ENCODE peak calls at places on chromosomes 13 and 19, in nine cellular contexts. One of them, this sample, is unnamed.

GRCh38 chr19:19185853-19186728 is 5.9 kb downstream of the BORCS8 start:
- DNase-seq in ovary: no peak
- DNase-seq in left ventricle myocardium inferior: no peak
- DNase-seq in SK-N-SH: peak
- DNase-seq in brain microvascular endothelial cell: no peak
- DNase-seq in ascending aorta: no peak
- DNase-seq in astrocyte of the spinal cord: no peak
- DNase-seq in IMR-90: peak
- DNase-seq in AG10803: peak
- DNase-seq in this sample: peak

GRCh38 chr19:35995655-35995993 is 636 bp downstream of the SDHAF1 start:
- DNase-seq in left ventricle myocardium inferior: peak
- DNase-seq in ascending aorta: no peak
- DNase-seq in SK-N-SH: peak
- DNase-seq in ovary: peak
- DNase-seq in brain microvascular endothelial cell: no peak
- DNase-seq in astrocyte of the spinal cord: peak
- DNase-seq in AG10803: peak
- DNase-seq in IMR-90: peak
- DNase-seq in this sample: no peak

GRCh38 chr19:39223703-39224279 is 19.7 kb upstream of the SYCN start:
- DNase-seq in AG10803: peak
- DNase-seq in brain microvascular endothelial cell: peak
- DNase-seq in IMR-90: peak
- DNase-seq in astrocyte of the spinal cord: peak
- DNase-seq in ovary: no peak
- DNase-seq in SK-N-SH: no peak
- DNase-seq in left ventricle myocardium inferior: no peak
- DNase-seq in ascending aorta: no peak
- DNase-seq in this sample: peak

GRCh38 chr19:11465605-11466004 is 15.2 kb downstream of the ELAVL3 start:
- DNase-seq in SK-N-SH: no peak
- DNase-seq in brain microvascular endothelial cell: no peak
- DNase-seq in ovary: no peak
- DNase-seq in IMR-90: no peak
- DNase-seq in ascending aorta: no peak
- DNase-seq in left ventricle myocardium inferior: no peak
- DNase-seq in astrocyte of the spinal cord: no peak
- DNase-seq in AG10803: no peak
- DNase-seq in this sample: no peak

GRCh38 chr13:27728271-27728670 is 64.0 kb upstream of the GSX1 start:
- DNase-seq in SK-N-SH: no peak
- DNase-seq in AG10803: no peak
- DNase-seq in brain microvascular endothelial cell: no peak
- DNase-seq in ascending aorta: no peak
- DNase-seq in IMR-90: no peak
- DNase-seq in ovary: no peak
- DNase-seq in left ventricle myocardium inferior: no peak
- DNase-seq in astrocyte of the spinal cord: no peak
- DNase-seq in this sample: no peak

GRCh38 chr19:49092686-49093085 is 7.4 kb downstream of the SNRNP70 start:
- DNase-seq in IMR-90: no peak
- DNase-seq in astrocyte of the spinal cord: no peak
- DNase-seq in ascending aorta: no peak
- DNase-seq in brain microvascular endothelial cell: no peak
- DNase-seq in left ventricle myocardium inferior: no peak
- DNase-seq in SK-N-SH: no peak
- DNase-seq in ovary: no peak
- DNase-seq in AG10803: no peak
- DNase-seq in this sample: no peak

GRCh38 chr19:29439021-29439420 is 86.8 kb upstream of the VSTM2B start:
- DNase-seq in ascending aorta: no peak
- DNase-seq in brain microvascular endothelial cell: no peak
- DNase-seq in AG10803: no peak
- DNase-seq in IMR-90: no peak
- DNase-seq in left ventricle myocardium inferior: no peak
- DNase-seq in ovary: no peak
- DNase-seq in astrocyte of the spinal cord: no peak
- DNase-seq in SK-N-SH: no peak
- DNase-seq in this sample: no peak

GRCh38 chr13:21625366-21625765 is 21.4 kb upstream of the MICU2 start:
- DNase-seq in IMR-90: peak
- DNase-seq in ovary: no peak
- DNase-seq in astrocyte of the spinal cord: peak
- DNase-seq in brain microvascular endothelial cell: peak
- DNase-seq in AG10803: peak
- DNase-seq in left ventricle myocardium inferior: no peak
- DNase-seq in ascending aorta: no peak
- DNase-seq in SK-N-SH: peak
- DNase-seq in this sample: peak

GRCh38 chr13:36750046-36750445 is 69.0 kb upstream of the RFXAP start:
- DNase-seq in brain microvascular endothelial cell: peak
- DNase-seq in astrocyte of the spinal cord: no peak
- DNase-seq in SK-N-SH: no peak
- DNase-seq in IMR-90: no peak
- DNase-seq in ascending aorta: no peak
- DNase-seq in AG10803: no peak
- DNase-seq in ovary: no peak
- DNase-seq in left ventricle myocardium inferior: no peak
- DNase-seq in this sample: no peak

DNA sequence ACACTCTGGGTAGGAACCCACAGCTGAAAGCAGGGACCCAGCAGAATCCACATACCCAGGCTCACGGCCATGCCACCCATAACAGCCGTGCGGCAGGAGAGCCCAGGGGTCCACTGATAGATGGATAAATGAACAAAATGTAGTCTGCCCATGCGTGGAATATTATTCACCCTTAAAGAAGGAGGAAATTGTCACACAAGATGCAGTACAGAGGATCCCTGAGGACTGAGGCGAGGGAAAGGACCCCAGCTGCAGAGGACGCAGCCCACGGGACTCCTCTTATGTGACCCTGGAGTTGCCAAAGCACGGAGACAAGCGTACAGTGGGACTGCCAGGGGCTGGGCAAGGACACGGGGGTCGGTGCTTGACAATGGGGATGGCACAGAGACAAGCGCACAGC is 10.7 kb downstream of the GRTP1 start:
- DNase-seq in IMR-90: no peak
- DNase-seq in ovary: no peak
- DNase-seq in astrocyte of the spinal cord: no peak
- DNase-seq in ascending aorta: no peak
- DNase-seq in left ventricle myocardium inferior: no peak
- DNase-seq in AG10803: no peak
- DNase-seq in SK-N-SH: no peak
- DNase-seq in brain microvascular endothelial cell: no peak
- DNase-seq in this sample: no peak
- TF ChIP-seq CTCF in IMR-90: no peak
- TF ChIP-seq CTCF in ovary: no peak
- TF ChIP-seq CTCF in astrocyte of the spinal cord: no peak
- TF ChIP-seq CTCF in ascending aorta: no peak
- TF ChIP-seq CTCF in left ventricle myocardium inferior: no peak
- TF ChIP-seq CTCF in AG10803: no peak
- TF ChIP-seq CTCF in SK-N-SH: no peak
- TF ChIP-seq CTCF in brain microvascular endothelial cell: no peak
- TF ChIP-seq CTCF in this sample: no peak

DNA sequence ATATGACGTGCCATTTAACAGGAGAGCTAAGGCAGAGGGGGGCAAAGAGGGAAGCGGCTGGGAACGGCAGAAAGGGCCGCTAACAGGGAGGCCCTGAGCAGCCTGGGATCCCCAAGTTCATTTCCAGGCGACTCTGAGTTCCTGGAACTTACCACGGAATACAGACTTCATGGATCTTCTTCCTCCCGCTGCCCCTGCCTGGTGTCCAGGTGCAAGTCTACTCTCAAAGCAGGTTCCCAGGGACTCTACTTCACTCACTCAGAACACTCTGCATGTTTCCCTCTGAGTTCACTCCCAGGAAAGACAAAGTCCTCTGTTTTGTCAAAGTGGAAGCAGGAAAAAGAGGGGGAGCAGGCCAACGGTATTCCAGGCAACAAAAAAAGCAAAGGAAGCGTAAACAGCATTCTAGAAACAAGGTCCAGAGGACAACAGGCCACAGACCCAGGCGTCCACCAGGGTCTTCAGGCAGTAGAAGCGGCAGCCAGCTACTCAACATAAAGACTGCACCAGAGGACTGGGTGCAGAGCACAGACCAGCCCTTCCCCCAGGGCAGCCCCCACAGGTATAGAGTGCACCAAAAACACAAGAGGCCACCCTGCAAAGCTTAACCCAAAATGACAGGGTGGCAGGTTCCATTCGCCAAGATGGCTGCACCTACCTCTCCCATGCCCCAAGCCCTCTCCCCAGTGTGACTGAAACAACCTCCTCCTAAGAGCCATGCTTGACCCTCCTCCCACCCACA is 3.0 kb downstream of the MIER2 start:
- DNase-seq in ascending aorta: no peak
- DNase-seq in AG10803: no peak
- DNase-seq in ovary: no peak
- DNase-seq in SK-N-SH: no peak
- DNase-seq in brain microvascular endothelial cell: no peak
- DNase-seq in astrocyte of the spinal cord: no peak
- DNase-seq in IMR-90: no peak
- DNase-seq in left ventricle myocardium inferior: no peak
- DNase-seq in this sample: no peak
- H3K4me3 ChIP-seq in ascending aorta: no peak
- H3K4me3 ChIP-seq in AG10803: no peak
- H3K4me3 ChIP-seq in ovary: no peak
- H3K4me3 ChIP-seq in SK-N-SH: no peak
- H3K4me3 ChIP-seq in brain microvascular endothelial cell: no peak
- H3K4me3 ChIP-seq in astrocyte of the spinal cord: no peak
- H3K4me3 ChIP-seq in IMR-90: no peak
- H3K4me3 ChIP-seq in left ventricle myocardium inferior: peak
- H3K4me3 ChIP-seq in this sample: no peak

GRCh38 chr13:46799139-46799538 is 2.2 kb upstream of the ESD start:
- DNase-seq in AG10803: no peak
- DNase-seq in left ventricle myocardium inferior: no peak
- DNase-seq in astrocyte of the spinal cord: no peak
- DNase-seq in brain microvascular endothelial cell: no peak
- DNase-seq in ascending aorta: no peak
- DNase-seq in SK-N-SH: no peak
- DNase-seq in ovary: no peak
- DNase-seq in IMR-90: no peak
- DNase-seq in this sample: no peak

GRCh38 chr13:46795321-46795720 is 1.6 kb downstream of the ESD start:
- DNase-seq in astrocyte of the spinal cord: no peak
- DNase-seq in left ventricle myocardium inferior: no peak
- DNase-seq in IMR-90: no peak
- DNase-seq in ovary: no peak
- DNase-seq in SK-N-SH: no peak
- DNase-seq in AG10803: no peak
- DNase-seq in ascending aorta: no peak
- DNase-seq in brain microvascular endothelial cell: no peak
- DNase-seq in this sample: no peak

GRCh38 chr13:46797468-46798237 is 692 bp upstream of the ESD start:
- DNase-seq in brain microvascular endothelial cell: no peak
- DNase-seq in IMR-90: peak
- DNase-seq in ovary: no peak
- DNase-seq in astrocyte of the spinal cord: no peak
- DNase-seq in left ventricle myocardium inferior: no peak
- DNase-seq in SK-N-SH: no peak
- DNase-seq in AG10803: no peak
- DNase-seq in ascending aorta: no peak
- DNase-seq in this sample: peak

GRCh38 chr13:46796129-46796514 is 839 bp downstream of the ESD start:
- DNase-seq in SK-N-SH: no peak
- DNase-seq in AG10803: no peak
- DNase-seq in IMR-90: no peak
- DNase-seq in left ventricle myocardium inferior: no peak
- DNase-seq in astrocyte of the spinal cord: no peak
- DNase-seq in brain microvascular endothelial cell: no peak
- DNase-seq in ascending aorta: no peak
- DNase-seq in ovary: no peak
- DNase-seq in this sample: no peak

DNA sequence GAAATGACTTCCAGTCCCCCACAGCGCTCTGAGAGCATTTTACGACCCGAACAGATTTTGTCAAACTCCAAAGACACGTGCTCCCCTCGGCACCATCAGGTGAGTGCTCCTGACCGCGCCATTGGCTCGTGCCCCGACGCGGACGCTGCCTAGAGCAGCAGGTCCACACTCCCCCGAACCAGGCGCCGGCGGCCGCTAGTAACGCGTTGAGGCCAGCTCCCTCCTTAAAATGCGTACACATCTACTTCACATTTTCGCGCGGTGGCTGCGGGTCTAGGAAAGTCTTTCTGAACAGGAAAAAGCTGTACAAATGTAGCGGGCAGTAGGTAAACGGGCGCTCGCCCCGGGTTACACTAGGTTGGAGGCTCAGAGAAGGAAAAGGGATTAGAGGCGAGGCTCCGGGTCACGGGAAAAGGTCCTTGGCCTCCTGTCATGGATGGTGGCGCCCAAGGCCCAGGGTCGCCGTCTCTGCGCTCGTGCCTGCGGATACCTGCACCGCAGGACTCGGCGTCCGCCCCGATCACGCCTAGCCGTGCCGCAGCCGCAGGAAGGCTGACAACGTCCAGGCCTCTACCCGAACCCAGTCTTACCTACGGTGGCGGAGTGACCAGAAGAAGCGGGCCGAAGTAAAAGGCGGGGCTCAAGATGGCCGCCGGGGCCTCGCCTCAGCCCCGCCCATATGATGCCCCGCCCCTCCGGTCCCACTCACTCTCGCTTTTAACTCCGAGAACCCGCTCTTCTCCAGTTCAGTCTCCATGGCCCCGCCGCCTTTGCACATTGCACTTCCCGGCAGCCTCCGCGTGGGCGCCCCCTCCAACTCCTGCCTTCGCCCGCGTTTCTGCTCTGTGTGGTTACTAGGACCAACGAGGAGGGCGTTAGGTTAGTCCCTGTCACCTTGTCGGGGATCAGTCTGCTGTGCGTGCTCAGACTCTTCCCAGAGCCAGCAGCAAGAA is at the start of gene ESD:
- DNase-seq in ovary: peak
- DNase-seq in SK-N-SH: peak
- DNase-seq in brain microvascular endothelial cell: peak
- DNase-seq in IMR-90: peak
- DNase-seq in AG10803: peak
- DNase-seq in left ventricle myocardium inferior: peak
- DNase-seq in ascending aorta: peak
- DNase-seq in astrocyte of the spinal cord: peak
- DNase-seq in this sample: peak
- TF ChIP-seq CTCF in ovary: no peak
- TF ChIP-seq CTCF in SK-N-SH: peak
- TF ChIP-seq CTCF in brain microvascular endothelial cell: no peak
- TF ChIP-seq CTCF in IMR-90: no peak
- TF ChIP-seq CTCF in AG10803: no peak
- TF ChIP-seq CTCF in left ventricle myocardium inferior: no peak
- TF ChIP-seq CTCF in ascending aorta: no peak
- TF ChIP-seq CTCF in astrocyte of the spinal cord: peak
- TF ChIP-seq CTCF in this sample: no peak

DNA sequence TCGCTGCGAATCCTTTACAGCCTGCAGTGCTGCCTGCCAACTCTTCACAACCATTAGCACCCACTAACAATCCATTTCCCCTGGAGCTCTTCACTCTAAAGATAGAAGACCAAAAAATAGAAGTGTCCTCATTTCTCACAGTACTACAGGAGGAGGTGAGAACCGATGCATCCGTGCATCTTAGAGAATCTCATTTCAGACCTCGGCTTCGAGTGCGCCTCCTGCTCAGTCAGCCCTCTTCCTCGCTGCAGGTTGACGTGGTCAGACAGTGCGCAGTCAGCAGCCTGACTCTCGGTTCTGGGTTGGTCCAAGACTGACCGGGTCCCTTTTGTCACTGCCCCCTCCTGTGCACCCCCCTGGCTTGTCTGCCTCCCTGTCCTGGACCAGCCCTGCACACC is 85.3 kb downstream of the RAB20 start:
- DNase-seq in brain microvascular endothelial cell: no peak
- DNase-seq in IMR-90: no peak
- DNase-seq in left ventricle myocardium inferior: no peak
- DNase-seq in ascending aorta: no peak
- DNase-seq in ovary: no peak
- DNase-seq in SK-N-SH: no peak
- DNase-seq in AG10803: no peak
- DNase-seq in astrocyte of the spinal cord: no peak
- DNase-seq in this sample: no peak
- H3K4me3 ChIP-seq in brain microvascular endothelial cell: no peak
- H3K4me3 ChIP-seq in IMR-90: no peak
- H3K4me3 ChIP-seq in left ventricle myocardium inferior: no peak
- H3K4me3 ChIP-seq in ascending aorta: no peak
- H3K4me3 ChIP-seq in ovary: no peak
- H3K4me3 ChIP-seq in SK-N-SH: no peak
- H3K4me3 ChIP-seq in AG10803: no peak
- H3K4me3 ChIP-seq in astrocyte of the spinal cord: no peak
- H3K4me3 ChIP-seq in this sample: no peak

This sample was measured in foreskin fibroblast.